ENCODE peak calls at places on chromosomes 4 and X, in five cellular contexts. One of them, this sample, is unnamed.

GRCh38 chr4:26288308-26288982 is 32.4 kb upstream of the RBPJ start:
- DNase-seq in cardiac fibroblast: peak; percentile 77
- DNase-seq in H9: no peak
- DNase-seq in AG04449: no peak
- DNase-seq in PC-3: peak; percentile 59
- DNase-seq in this sample: peak; percentile 47

GRCh38 chr4:87949961-87950360 is 25.6 kb upstream of the SPP1 start:
- DNase-seq in cardiac fibroblast: peak; percentile 26
- DNase-seq in H9: no peak
- DNase-seq in AG04449: no peak
- DNase-seq in PC-3: peak; percentile 18
- DNase-seq in this sample: peak; percentile 84

GRCh38 chrX:136147966-136148365 is 633 bp downstream of the FHL1 start:
- DNase-seq in cardiac fibroblast: no peak
- DNase-seq in H9: no peak
- DNase-seq in AG04449: no peak
- DNase-seq in PC-3: no peak
- DNase-seq in this sample: no peak

GRCh38 chrX:149909324-149910177 is 19.8 kb upstream of the HSFX4 start:
- DNase-seq in cardiac fibroblast: no peak
- DNase-seq in H9: no peak
- DNase-seq in AG04449: no peak
- DNase-seq in PC-3: no peak
- DNase-seq in this sample: no peak

GRCh38 chrX:150587585-150588503 is 19.4 kb downstream of the MTM1 start:
- DNase-seq in cardiac fibroblast: peak; percentile 46
- DNase-seq in H9: no peak
- DNase-seq in AG04449: no peak
- DNase-seq in PC-3: peak; percentile 50
- DNase-seq in this sample: peak; percentile 61

GRCh38 chrX:128464091-128464490 is 411.9 kb upstream of the ACTRT1 start:
- DNase-seq in cardiac fibroblast: no peak
- DNase-seq in H9: no peak
- DNase-seq in AG04449: no peak
- DNase-seq in PC-3: peak; percentile 57
- DNase-seq in this sample: peak; percentile 71

GRCh38 chr4:4673070-4673469 is 131.2 kb upstream of the STX18 start:
- DNase-seq in cardiac fibroblast: peak; percentile 35
- DNase-seq in H9: peak; percentile 97
- DNase-seq in AG04449: no peak
- DNase-seq in PC-3: peak; percentile 69
- DNase-seq in this sample: peak; percentile 89

GRCh38 chr4:180635276-180635675 is 1607.9 kb upstream of the TENM3 start:
- DNase-seq in cardiac fibroblast: no peak
- DNase-seq in H9: peak; percentile 32
- DNase-seq in AG04449: no peak
- DNase-seq in PC-3: no peak
- DNase-seq in this sample: peak; percentile 34

GRCh38 chr4:184320630-184321029 is 103.0 kb upstream of the ENPP6 start:
- DNase-seq in cardiac fibroblast: no peak
- DNase-seq in H9: no peak
- DNase-seq in AG04449: no peak
- DNase-seq in PC-3: no peak
- DNase-seq in this sample: no peak

GRCh38 chr4:164177753-164178152 is 576.2 kb upstream of the SMIM31 start:
- DNase-seq in cardiac fibroblast: no peak
- DNase-seq in H9: no peak
- DNase-seq in AG04449: no peak
- DNase-seq in PC-3: no peak
- DNase-seq in this sample: no peak

GRCh38 chr4:152065545-152065944 is 304.7 kb upstream of the GATB start:
- DNase-seq in cardiac fibroblast: no peak
- DNase-seq in H9: no peak
- DNase-seq in AG04449: no peak
- DNase-seq in PC-3: no peak
- DNase-seq in this sample: no peak

GRCh38 chrX:153628665-153629064 is 18.3 kb upstream of the DUSP9 start:
- DNase-seq in cardiac fibroblast: no peak
- DNase-seq in H9: no peak
- DNase-seq in AG04449: no peak
- DNase-seq in PC-3: no peak
- DNase-seq in this sample: no peak

GRCh38 chrX:1491851-1492349 is 39.2 kb upstream of the ASMTL start:
- DNase-seq in cardiac fibroblast: no peak
- DNase-seq in H9: peak; percentile 77
- DNase-seq in AG04449: no peak
- DNase-seq in PC-3: peak; percentile 22
- DNase-seq in this sample: peak; percentile 36

GRCh38 chr4:158580064-158580463 is 58.4 kb downstream of the RXFP1 start:
- DNase-seq in cardiac fibroblast: no peak
- DNase-seq in H9: peak; percentile 48
- DNase-seq in AG04449: no peak
- DNase-seq in PC-3: no peak
- DNase-seq in this sample: no peak

GRCh38 chrX:40085714-40086113 is 12.0 kb downstream of the BCOR start:
- DNase-seq in cardiac fibroblast: no peak
- DNase-seq in H9: peak; percentile 29
- DNase-seq in AG04449: no peak
- DNase-seq in PC-3: no peak
- DNase-seq in this sample: no peak

GRCh38 chr4:718460-718859 is 12.8 kb downstream of the PCGF3 start:
- DNase-seq in cardiac fibroblast: no peak
- DNase-seq in H9: no peak
- DNase-seq in AG04449: no peak
- DNase-seq in PC-3: no peak
- DNase-seq in this sample: no peak
- TF ChIP-seq CTCF in cardiac fibroblast: no peak
- TF ChIP-seq CTCF in H9: no peak
- TF ChIP-seq CTCF in AG04449: no peak
- TF ChIP-seq CTCF in PC-3: no peak
- TF ChIP-seq CTCF in this sample: no peak

GRCh38 chrX:86349115-86349514 is 200.9 kb downstream of the DACH2 start:
- DNase-seq in cardiac fibroblast: no peak
- DNase-seq in H9: peak; percentile 26
- DNase-seq in AG04449: no peak
- DNase-seq in PC-3: no peak
- DNase-seq in this sample: no peak

DNA sequence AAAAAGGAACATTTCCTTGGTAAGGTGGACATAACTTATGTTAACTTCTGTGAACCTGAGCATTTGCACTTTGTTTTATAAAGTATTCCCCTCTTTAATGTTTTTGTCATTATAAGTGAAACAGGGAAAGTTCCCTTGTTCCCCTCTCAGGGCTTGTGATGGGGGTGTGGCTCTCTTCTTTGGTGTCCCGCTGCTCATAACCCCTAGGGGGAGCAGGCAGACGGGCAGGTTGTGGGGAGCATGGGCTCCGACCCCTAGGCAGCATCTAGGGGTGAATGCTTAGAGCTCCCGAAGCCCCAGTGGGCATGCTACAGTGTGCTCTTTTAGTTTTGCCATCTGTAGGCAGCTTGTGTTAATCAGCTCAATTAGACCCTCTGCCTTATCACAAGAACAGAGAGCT is 200.4 kb downstream of the DACH2 start:
- DNase-seq in cardiac fibroblast: no peak
- DNase-seq in H9: peak; percentile 41
- DNase-seq in AG04449: no peak
- DNase-seq in PC-3: no peak
- DNase-seq in this sample: peak; percentile 3
- TF ChIP-seq CTCF in cardiac fibroblast: no peak
- TF ChIP-seq CTCF in H9: peak; percentile 70
- TF ChIP-seq CTCF in AG04449: no peak
- TF ChIP-seq CTCF in PC-3: peak; percentile 15
- TF ChIP-seq CTCF in this sample: peak; percentile 15

DNA sequence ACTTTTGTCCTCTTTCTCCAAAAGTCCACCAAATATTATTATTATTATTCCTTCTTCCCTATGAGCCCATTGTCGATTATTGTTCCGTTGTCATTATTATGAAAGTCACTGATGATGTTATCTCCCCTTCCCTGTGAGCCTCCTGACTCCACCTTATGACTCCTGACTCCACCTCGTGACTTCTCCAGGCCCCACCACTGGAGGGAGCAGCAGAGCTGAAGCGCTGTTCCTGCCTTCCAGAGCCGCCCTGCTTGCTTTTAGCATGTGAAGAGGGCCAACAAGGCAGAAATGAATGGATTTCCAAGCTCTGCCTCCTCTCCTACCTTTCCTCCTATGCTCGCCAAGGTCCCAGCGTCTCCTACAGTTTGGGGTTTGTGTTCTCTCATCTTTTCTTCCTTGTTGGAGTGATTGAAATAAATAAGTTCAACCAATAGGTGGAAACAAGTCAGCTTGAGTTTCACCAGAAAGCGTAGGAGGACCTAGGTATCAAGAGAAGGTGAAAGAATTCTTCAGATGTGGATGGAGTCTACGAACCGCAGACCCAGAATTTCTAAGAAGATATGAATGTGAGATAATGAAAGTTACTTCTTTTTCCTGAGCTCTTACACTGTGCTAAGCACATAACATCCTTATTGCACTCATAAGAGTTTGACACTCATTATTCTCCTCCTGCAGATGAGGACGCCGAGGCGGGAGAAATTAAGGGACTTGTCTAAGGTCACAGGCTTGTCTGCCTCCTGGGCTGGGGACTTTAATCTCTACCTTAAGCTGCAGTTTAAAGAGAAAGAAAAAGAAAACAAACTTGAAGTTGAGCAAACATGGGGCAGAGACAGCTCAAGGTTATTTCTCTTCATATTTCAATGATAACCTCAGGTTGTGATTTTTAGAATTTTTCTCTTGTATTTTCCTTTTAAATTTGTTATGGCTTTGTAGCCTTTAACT is 26.1 kb downstream of the IGSF1 start:
- DNase-seq in cardiac fibroblast: no peak
- DNase-seq in H9: peak; percentile 69
- DNase-seq in AG04449: no peak
- DNase-seq in PC-3: peak; percentile 47
- DNase-seq in this sample: peak; percentile 52
- TF ChIP-seq CTCF in cardiac fibroblast: no peak
- TF ChIP-seq CTCF in H9: peak; percentile 91
- TF ChIP-seq CTCF in AG04449: no peak
- TF ChIP-seq CTCF in PC-3: peak; percentile 60
- TF ChIP-seq CTCF in this sample: peak; percentile 45

GRCh38 chr4:120049732-120050494 is 16.7 kb downstream of the MAD2L1 start:
- DNase-seq in cardiac fibroblast: peak; percentile 88
- DNase-seq in H9: peak; percentile 81
- DNase-seq in AG04449: no peak
- DNase-seq in PC-3: peak; percentile 80
- DNase-seq in this sample: peak; percentile 84
- TF ChIP-seq CTCF in cardiac fibroblast: peak; percentile 79
- TF ChIP-seq CTCF in H9: peak; percentile 90
- TF ChIP-seq CTCF in AG04449: peak; percentile 86
- TF ChIP-seq CTCF in PC-3: peak; percentile 78
- TF ChIP-seq CTCF in this sample: peak; percentile 73

GRCh38 chrX:81378550-81378949 is 176.6 kb downstream of the SH3BGRL start:
- DNase-seq in cardiac fibroblast: no peak
- DNase-seq in H9: no peak
- DNase-seq in AG04449: no peak
- DNase-seq in PC-3: no peak
- DNase-seq in this sample: no peak

GRCh38 chrX:81377329-81377728 is 175.4 kb downstream of the SH3BGRL start:
- DNase-seq in cardiac fibroblast: peak; percentile 58
- DNase-seq in H9: no peak
- DNase-seq in AG04449: no peak
- DNase-seq in PC-3: peak; percentile 63
- DNase-seq in this sample: peak; percentile 40
- TF ChIP-seq CTCF in cardiac fibroblast: peak; percentile 37
- TF ChIP-seq CTCF in H9: peak; percentile 66
- TF ChIP-seq CTCF in AG04449: peak; percentile 24
- TF ChIP-seq CTCF in PC-3: peak; percentile 71
- TF ChIP-seq CTCF in this sample: peak; percentile 46

GRCh38 chr4:22091351-22091731 is 142.8 kb upstream of the KCNIP4 start:
- DNase-seq in cardiac fibroblast: no peak
- DNase-seq in H9: peak; percentile 36
- DNase-seq in AG04449: no peak
- DNase-seq in PC-3: peak; percentile 21
- DNase-seq in this sample: peak; percentile 9
- TF ChIP-seq CTCF in cardiac fibroblast: no peak
- TF ChIP-seq CTCF in H9: peak; percentile 63
- TF ChIP-seq CTCF in AG04449: no peak
- TF ChIP-seq CTCF in PC-3: peak; percentile 30
- TF ChIP-seq CTCF in this sample: no peak

This sample was measured in MCF 10A.